ENCODE peak calls at places on chromosomes 1 and 21, in five cellular contexts. T is NCI-H524; O is RCC 7860; U is activated naive CD8-positive, alpha-beta T cell treated with anti-CD3 and anti-CD28 coated beads, Interleukin-2, amount 10 ng/mL, durations not matched to agents 7 days and 5 days; L is NCI-H1417. P is an unnamed sample.

GRCh38 chr1:177256153-177256814 is 85.5 kb downstream of the BRINP2 start:
- DNase-seq in T (peak), O (peak), U (no peak), L (peak), P (peak)

GRCh38 chr1:8247821-8248436 is 70.0 kb upstream of the SLC45A1 start:
- DNase-seq in T (no peak), O (no peak), U (no peak), L (no peak), P (no peak)

GRCh38 chr1:18874600-18874999 is 15.1 kb upstream of the TAS1R2 start:
- DNase-seq in T (no peak), O (no peak), U (no peak), L (no peak), P (no peak)

GRCh38 chr1:47866631-47867446 is 130.3 kb downstream of the TRABD2B start:
- DNase-seq in T (peak), O (no peak), U (no peak), L (no peak), P (peak)

GRCh38 chr1:180157108-180157507 is 2.4 kb downstream of the QSOX1 start:
- DNase-seq in T (no peak), O (peak), U (no peak), L (no peak), P (no peak)

GRCh38 chr1:178869114-178869697 is 1.7 kb downstream of the ANGPTL1 start:
- DNase-seq in T (no peak), O (no peak), U (no peak), L (no peak), P (no peak)

GRCh38 chr1:240464099-240464498 is 147.9 kb downstream of the GREM2 start:
- DNase-seq in T (no peak), O (no peak), U (no peak), L (no peak), P (no peak)

GRCh38 chr1:8456991-8457390 is 139.1 kb downstream of the SLC45A1 start:
- DNase-seq in T (no peak), O (no peak), U (no peak), L (no peak), P (no peak)

GRCh38 chr21:44441041-44441400 is 14.3 kb upstream of the LRRC3 start:
- DNase-seq in T (no peak), O (no peak), U (no peak), L (no peak), P (no peak)

GRCh38 chr1:165075725-165076370 is 280.7 kb downstream of the LMX1A start:
- DNase-seq in T (peak), O (peak), U (no peak), L (peak), P (peak)

GRCh38 chr1:19013826-19014548 is 57.5 kb upstream of the IFFO2 start:
- DNase-seq in T (no peak), O (peak), U (no peak), L (peak), P (no peak)

GRCh38 chr1:19377812-19378718 is 65.9 kb downstream of the SLC66A1 start:
- DNase-seq in T (no peak), O (no peak), U (no peak), L (no peak), P (peak)

GRCh38 chr21:19695796-19696195 is 1292.2 kb upstream of the TMPRSS15 start:
- DNase-seq in T (no peak), O (no peak), U (no peak), L (no peak), P (no peak)

GRCh38 chr1:40838045-40838979 is 23.9 kb downstream of the CITED4 start:
- DNase-seq in T (no peak), O (no peak), U (no peak), L (no peak), P (no peak)